ENCODE peak calls at places on chromosomes 5 and 9, in five cellular contexts. B is CD8-positive, alpha-beta T cell; G is H1; F is foreskin fibroblast; Z is upper lobe of right lung. K is an unnamed sample.

GRCh38 chr5:74242516-74242915 is 398.0 kb downstream of the ENC1 start:
- DNase-seq in B (no peak), F (no peak), G (no peak), Z (no peak), K (no peak)

GRCh38 chr9:114033397-114034103 is 44.5 kb downstream of the AMBP start:
- DNase-seq in Z (no peak), G (peak; percentile 82), F (no peak), B (no peak), K (peak; percentile 53)

GRCh38 chr9:116812231-116813028 is 125.3 kb downstream of the TRIM32 start:
- DNase-seq in G (no peak), Z (no peak), F (no peak), B (no peak), K (no peak)

GRCh38 chr9:121725008-121725795 is 73.8 kb downstream of the DAB2IP start:
- DNase-seq in F (peak; percentile 99), Z (peak; percentile 84), B (no peak), G (no peak), K (no peak)

GRCh38 chr5:127754259-127754658 is 51.1 kb downstream of the CCDC192 start:
- DNase-seq in G (no peak), F (no peak), B (no peak), Z (no peak), K (no peak)

GRCh38 chr9:93064392-93065124 is 6.1 kb downstream of the SUSD3 start:
- DNase-seq in Z (no peak), B (peak; percentile 78), G (no peak), F (no peak), K (no peak)

GRCh38 chr9:133701321-133701980 is 36.7 kb downstream of the SARDH start:
- DNase-seq in B (no peak), F (no peak), G (no peak), Z (peak; percentile 62), K (no peak)

GRCh38 chr5:82821978-82822927 is 254.9 kb downstream of the TMEM167A start:
- DNase-seq in Z (no peak), F (no peak), G (no peak), B (no peak), K (no peak)

GRCh38 chr9:130095872-130096271 is 42.2 kb downstream of the GPR107 start:
- DNase-seq in Z (no peak), G (no peak), B (no peak), F (no peak), K (no peak)

GRCh38 chr9:14452539-14452938 is 138.6 kb upstream of the NFIB start:
- DNase-seq in F (no peak), Z (no peak), B (no peak), G (no peak), K (no peak)

GRCh38 chr9:110977259-110977709 is 61.0 kb downstream of the LPAR1 start:
- DNase-seq in F (peak; percentile 63), Z (no peak), G (no peak), B (no peak), K (no peak)

GRCh38 chr9:130664191-130665028 is at the start of gene PRDM12:
- DNase-seq in B (no peak), G (peak; percentile 77), F (no peak), Z (no peak), K (no peak)

GRCh38 chr5:113381791-113382190 is 53.0 kb downstream of the TSSK1B start:
- DNase-seq in Z (no peak), F (no peak), G (no peak), B (no peak), K (no peak)

GRCh38 chr5:82347213-82347947 is 69.2 kb upstream of the RPS23 start:
- DNase-seq in B (no peak), Z (no peak), G (no peak), F (peak; percentile 84), K (peak; percentile 35)

GRCh38 chr9:72473474-72474241 is 47.8 kb upstream of the TMC1 start:
- DNase-seq in B (no peak), Z (no peak), G (no peak), F (peak; percentile 50), K (no peak)

GRCh38 chr5:11904270-11904906 is at the start of gene CTNND2:
- DNase-seq in B (no peak), Z (peak; percentile 67), F (no peak), G (peak; percentile 87), K (peak; percentile 75)

GRCh38 chr5:168224110-168224509 is 67.3 kb upstream of the WWC1 start:
- DNase-seq in G (no peak), F (no peak), Z (no peak), B (no peak), K (no peak)

GRCh38 chr9:90142580-90142979 is 500.0 kb downstream of the DIRAS2 start:
- DNase-seq in Z (no peak), G (peak; percentile 71), B (peak; percentile 8), F (peak; percentile 2), K (peak; percentile 62)

GRCh38 chr5:163910226-163910625 is 404.8 kb downstream of the MAT2B start:
- DNase-seq in Z (no peak), G (no peak), F (no peak), B (no peak), K (no peak)

GRCh38 chr9:96156578-96156977 is 145.4 kb downstream of the HSD17B3 start:
- DNase-seq in Z (no peak), B (no peak), G (no peak), F (no peak), K (no peak)

GRCh38 chr5:111935835-111936234 is 178.8 kb upstream of the NREP start:
- DNase-seq in Z (no peak), B (no peak), G (no peak), F (no peak), K (no peak)

GRCh38 chr5:159805021-159805420 is 111.3 kb upstream of the ADRA1B start:
- DNase-seq in B (no peak), G (no peak), F (no peak), Z (no peak), K (no peak)

GRCh38 chr5:137833463-137833862 is 34.2 kb upstream of the MYOT start:
- DNase-seq in B (no peak), F (peak; percentile 28), G (no peak), Z (no peak), K (no peak)

GRCh38 chr5:39650234-39650816 is 225.5 kb upstream of the DAB2 start:
- DNase-seq in B (no peak), F (peak; percentile 50), Z (no peak), G (no peak), K (no peak)

GRCh38 chr9:27377147-27377807 is 80.3 kb upstream of the EQTN start:
- DNase-seq in G (no peak), F (no peak), Z (no peak), B (no peak), K (no peak)

DNA sequence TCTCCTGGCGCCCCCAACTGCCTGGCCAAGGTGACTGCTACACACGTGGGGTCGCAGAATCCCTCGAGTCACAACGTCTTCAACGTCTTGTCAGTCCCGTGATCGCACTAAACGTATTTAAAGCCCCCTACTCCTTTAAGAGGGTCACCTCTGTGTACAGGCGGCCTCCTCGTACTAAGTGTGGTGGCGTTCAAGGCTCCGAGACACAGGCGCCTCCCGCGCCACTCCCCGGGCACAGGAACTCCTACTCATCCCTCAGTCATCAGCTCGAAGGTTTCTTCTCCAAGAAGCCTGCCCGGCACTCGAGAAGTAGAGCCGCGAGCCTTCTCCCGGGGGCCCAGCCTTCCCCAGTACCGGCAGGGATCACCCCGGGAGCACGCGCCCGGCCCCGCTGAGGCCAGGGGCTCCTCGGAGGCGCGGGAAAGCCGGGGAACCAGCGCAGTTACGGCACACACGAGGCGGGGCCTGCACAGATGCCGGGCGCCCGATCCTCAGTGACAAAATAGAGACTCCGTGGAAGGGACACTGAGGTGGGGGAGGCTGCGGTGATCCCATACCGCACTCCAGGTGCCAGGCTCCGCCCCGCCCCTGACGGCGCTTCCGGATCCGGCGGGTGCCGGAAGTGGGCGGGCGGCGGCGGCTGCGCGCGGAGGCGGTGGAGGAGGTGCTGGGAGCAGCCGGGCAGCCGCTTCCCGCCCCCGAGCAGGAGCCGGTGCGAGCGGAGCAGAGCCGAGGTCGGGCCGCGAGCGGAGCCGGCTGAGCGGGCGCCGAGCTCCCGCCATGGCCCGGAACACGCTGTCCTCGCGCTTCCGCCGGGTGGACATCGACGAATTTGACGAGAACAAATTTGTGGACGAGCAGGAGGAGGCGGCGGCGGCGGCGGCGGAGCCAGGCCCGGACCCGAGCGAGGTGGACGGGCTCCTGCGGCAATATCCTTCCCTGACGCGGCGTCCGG is 6.9 kb downstream of the ARPC5L start:
- DNase-seq in B (peak; percentile 82), Z (peak; percentile 96), F (peak; percentile 83), G (peak; percentile 89), K (peak; percentile 73)
- TF ChIP-seq CTCF in B (no peak), Z (no peak), F (no peak), G (peak; percentile 58), K (no peak)

GRCh38 chr9:7139886-7140285 is 382.1 kb downstream of the KDM4C start:
- DNase-seq in B (no peak), F (no peak), G (no peak), Z (no peak), K (no peak)

GRCh38 chr9:7140401-7140800 is 382.6 kb downstream of the KDM4C start:
- DNase-seq in B (no peak), Z (no peak), F (no peak), G (no peak), K (no peak)

GRCh38 chr9:7137040-7137439 is 379.3 kb downstream of the KDM4C start:
- DNase-seq in G (no peak), Z (no peak), B (no peak), F (no peak), K (no peak)

GRCh38 chr9:7135735-7136134 is 378.0 kb downstream of the KDM4C start:
- DNase-seq in Z (no peak), G (no peak), F (no peak), B (no peak), K (no peak)

DNA sequence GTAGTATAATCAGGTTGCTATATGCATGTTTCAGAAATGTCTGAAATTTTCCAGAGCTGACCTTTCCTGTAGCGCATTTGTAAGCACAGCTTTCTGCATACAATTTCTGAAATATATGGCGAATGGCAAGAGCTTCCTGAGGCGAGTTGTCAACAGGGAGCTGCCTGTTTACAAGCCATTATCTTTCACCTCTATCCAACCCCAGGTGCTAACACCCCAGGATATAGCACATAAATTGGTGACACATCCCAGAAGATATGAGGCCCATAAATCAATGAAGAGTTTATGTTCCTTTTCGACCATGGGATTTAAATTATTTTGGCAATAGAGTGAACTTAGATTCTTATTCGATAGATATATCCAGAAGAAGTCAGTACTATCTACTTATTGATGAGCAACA is 379.8 kb downstream of the KDM4C start:
- DNase-seq in F (no peak), B (no peak), Z (no peak), G (no peak), K (no peak)
- TF ChIP-seq CTCF in F (no peak), B (no peak), Z (no peak), G (no peak), K (no peak)

GRCh38 chr5:78648359-78649219 is at the start of gene LHFPL2:
- DNase-seq in G (peak; percentile 84), Z (peak; percentile 87), F (peak; percentile 47), B (no peak), K (peak; percentile 81)
- TF ChIP-seq CTCF in G (no peak), Z (no peak), F (no peak), B (no peak), K (no peak)

GRCh38 chr9:4923141-4923540 is 61.9 kb upstream of the JAK2 start:
- DNase-seq in F (no peak), B (no peak), G (no peak), Z (no peak), K (no peak)

GRCh38 chr9:4922101-4922500 is 63.0 kb upstream of the JAK2 start:
- DNase-seq in G (no peak), F (no peak), Z (no peak), B (no peak), K (no peak)

GRCh38 chr9:4926239-4926638 is 58.8 kb upstream of the JAK2 start:
- DNase-seq in G (no peak), F (no peak), Z (no peak), B (no peak), K (no peak)

GRCh38 chr9:4922730-4923129 is 62.3 kb upstream of the JAK2 start:
- DNase-seq in G (no peak), Z (no peak), F (no peak), B (no peak), K (no peak)

GRCh38 chr9:4923580-4924544 is 61.2 kb upstream of the JAK2 start:
- DNase-seq in F (no peak), B (no peak), G (no peak), Z (no peak), K (no peak)
- TF ChIP-seq CTCF in F (peak; percentile 40), B (peak; percentile 37), G (peak; percentile 18), Z (peak; percentile 33), K (no peak)

K was measured in neural crest cell.